ENCODE peak calls at places on chromosomes 11 and 22, in four cellular contexts. C is fibroblast of the aortic adventitia; L is AG09309; J is CD4-positive, alpha-beta T cell. M is an unnamed sample.

GRCh38 chr22:39717099-39717498 is 146.5 kb downstream of the CACNA1I start:
- DNase-seq in C (no peak), L (no peak), J (no peak), M (no peak)

GRCh38 chr11:73942030-73942429 is 8.8 kb upstream of the DNAJB13 start:
- DNase-seq in C (no peak), J (no peak), L (no peak), M (peak; percentile 91)

GRCh38 chr11:117523680-117524079 is 196.0 kb downstream of the CEP164 start:
- DNase-seq in C (peak; percentile 20), J (no peak), L (no peak), M (no peak)

GRCh38 chr11:19656140-19656541 is 56.5 kb upstream of the NAV2 start:
- DNase-seq in J (no peak), C (no peak), L (no peak), M (no peak)

GRCh38 chr11:72703281-72704008 is 29.2 kb upstream of the PDE2A start:
- DNase-seq in J (no peak), C (peak; percentile 95), L (peak; percentile 62), M (no peak)

GRCh38 chr11:112225753-112226061 is 521 bp upstream of the PTS start:
- DNase-seq in L (no peak), J (no peak), C (no peak), M (no peak)

GRCh38 chr22:19965771-19966709 is 24.4 kb upstream of the TXNRD2 start:
- DNase-seq in J (no peak), C (no peak), L (no peak), M (no peak)

GRCh38 chr11:61378713-61379313 is 13.6 kb upstream of the TMEM216 start:
- DNase-seq in J (no peak), L (peak; percentile 97), C (peak; percentile 99), M (no peak)

GRCh38 chr11:70615036-70615875 is 216.9 kb downstream of the CTTN start:
- DNase-seq in J (no peak), C (no peak), L (no peak), M (no peak)

GRCh38 chr11:134276396-134277175 is 407 bp downstream of the GLB1L3 start:
- DNase-seq in C (no peak), L (no peak), J (no peak), M (no peak)

GRCh38 chr11:59556883-59557205 is 45.5 kb downstream of the OR4D9 start:
- DNase-seq in L (no peak), C (no peak), J (no peak), M (peak; percentile 63)

GRCh38 chr11:41201156-41201555 is 258.3 kb downstream of the LRRC4C start:
- DNase-seq in L (no peak), C (no peak), J (no peak), M (no peak)

GRCh38 chr22:32555546-32555945 is 80.9 kb downstream of the FBXO7 start:
- DNase-seq in J (no peak), L (no peak), C (no peak), M (no peak)

GRCh38 chr22:48647051-48647450 is 1180.6 kb downstream of the BRD1 start:
- DNase-seq in L (no peak), J (no peak), C (no peak), M (no peak)

GRCh38 chr11:70928854-70929598 is 323.4 kb downstream of the SHANK2 start:
- DNase-seq in J (no peak), C (no peak), L (no peak), M (no peak)

GRCh38 chr22:24432059-24432853 is 4.9 kb downstream of the ADORA2A start:
- DNase-seq in L (no peak), J (no peak), C (peak; percentile 83), M (no peak)

GRCh38 chr11:134691985-134692384 is 279.9 kb upstream of the B3GAT1 start:
- DNase-seq in C (peak; percentile 19), L (no peak), J (no peak), M (no peak)

GRCh38 chr11:16070573-16070972 is 285.8 kb downstream of the SOX6 start:
- DNase-seq in C (no peak), J (no peak), L (no peak), M (no peak)

GRCh38 chr11:75301602-75302345 is 49.7 kb downstream of the ARRB1 start:
- DNase-seq in C (no peak), L (no peak), J (no peak), M (peak; percentile 46)

GRCh38 chr11:70415176-70415575 is 16.8 kb downstream of the CTTN start:
- DNase-seq in C (peak; percentile 46), J (no peak), L (no peak), M (no peak)

GRCh38 chr11:20192151-20192550 is 31.9 kb upstream of the DBX1 start:
- DNase-seq in L (no peak), J (no peak), C (no peak), M (no peak)

GRCh38 chr11:75204685-75205667 is 35.6 kb upstream of the TPBGL start:
- DNase-seq in J (peak; percentile 80), L (peak; percentile 29), C (peak; percentile 81), M (peak; percentile 72)

GRCh38 chr11:131914299-131914902 is 544.0 kb downstream of the NTM start:
- DNase-seq in L (no peak), C (peak; percentile 65), J (no peak), M (peak; percentile 20)
- TF ChIP-seq CTCF in L (peak; percentile 51), C (peak; percentile 62), J (no peak), M (peak; percentile 31)

GRCh38 chr11:22177186-22177585 is 15.7 kb upstream of the ANO5 start:
- DNase-seq in C (no peak), L (no peak), J (no peak), M (no peak)
- TF ChIP-seq CTCF in C (no peak), L (no peak), J (no peak), M (no peak)

GRCh38 chr11:36126703-36127102 is 162.5 kb downstream of the COMMD9 start:
- DNase-seq in L (no peak), C (no peak), J (no peak), M (peak; percentile 46)
- TF ChIP-seq CTCF in L (no peak), C (no peak), J (no peak), M (no peak)

DNA sequence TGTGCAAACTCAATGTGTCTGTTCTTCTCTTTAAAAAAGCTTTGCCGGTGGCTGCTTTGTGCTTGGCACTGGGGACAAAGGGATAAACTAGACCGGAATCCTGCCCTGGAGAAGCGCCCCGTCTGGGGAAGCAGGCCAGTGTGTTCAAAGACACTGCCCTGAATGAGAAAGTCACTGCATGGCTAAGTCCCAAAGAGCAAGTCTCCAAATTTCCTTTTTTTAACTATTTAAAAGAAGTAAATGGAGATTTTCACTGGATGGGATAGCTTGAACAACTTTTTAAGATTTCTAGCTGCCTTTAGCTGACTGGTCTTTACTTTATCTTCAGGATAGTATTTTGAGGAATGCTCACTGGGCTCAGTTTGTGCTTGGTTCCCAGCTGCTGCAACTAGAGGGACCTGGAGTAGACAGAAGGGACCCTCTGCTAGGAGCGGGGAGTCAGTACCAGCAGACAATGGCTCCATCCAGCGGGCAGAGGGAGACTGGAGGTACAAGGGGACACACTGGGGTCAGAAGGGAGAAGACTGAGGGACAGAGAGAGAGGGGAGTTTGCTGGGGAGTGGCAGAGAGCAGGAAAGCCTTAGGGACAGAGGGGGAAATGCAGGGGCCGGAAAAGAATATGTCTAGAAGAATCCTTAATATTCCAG is 22.2 kb upstream of the ACER3 start:
- DNase-seq in L (no peak), C (peak; percentile 38), J (no peak), M (peak; percentile 69)
- TF ChIP-seq CTCF in L (peak; percentile 37), C (peak; percentile 54), J (no peak), M (peak; percentile 47)

GRCh38 chr11:119706887-119707286 is 22.1 kb downstream of the NECTIN1 start:
- DNase-seq in C (no peak), L (no peak), J (no peak), M (no peak)
- TF ChIP-seq CTCF in C (no peak), L (peak; percentile 25), J (no peak), M (peak; percentile 26)